ENCODE peak calls at places on chromosome 16, in eight cellular contexts. V, P, I, H, O, K, W and N are unnamed samples.
A peak's percentile ranks its signal among the peaks of the same experiment; 100 is the strongest.

GRCh38 chr16:58026139-58026704 is 668 bp downstream of the MMP15 start:
- DNase-seq in I (peak; percentile 45), V (no peak), P (peak; percentile 64), O (no peak), H (peak; percentile 56), K (peak; percentile 78), W (peak; percentile 43), N (peak; percentile 41)

GRCh38 chr16:88461291-88462269 is 8.5 kb downstream of the ZFPM1 start:
- DNase-seq in W (peak; percentile 37), H (peak; percentile 14), P (no peak), O (no peak), V (no peak), I (no peak), K (no peak), N (no peak)

GRCh38 chr16:52580488-52580887 is 33.5 kb upstream of the TOX3 start:
- DNase-seq in O (no peak), H (no peak), W (no peak), I (no peak), P (no peak), K (no peak), V (no peak), N (no peak)

GRCh38 chr16:29811170-29811895 is 660 bp upstream of the PRRT2 start:
- DNase-seq in V (peak; percentile 99), I (peak; percentile 97), H (peak; percentile 98), W (peak; percentile 99), K (peak; percentile 96), P (peak; percentile 97), O (peak; percentile 93), N (peak; percentile 98)

GRCh38 chr16:359067-359763 is 6.7 kb upstream of the AXIN1 start:
- DNase-seq in P (no peak), K (peak; percentile 79), W (no peak), I (no peak), H (no peak), O (no peak), V (no peak), N (no peak)

GRCh38 chr16:69724414-69724873 is 1.9 kb downstream of the NQO1 start:
- DNase-seq in P (no peak), K (peak; percentile 13), W (no peak), V (no peak), I (no peak), H (no peak), O (no peak), N (no peak)

GRCh38 chr16:4033951-4034350 is 82.3 kb downstream of the ADCY9 start:
- DNase-seq in O (no peak), P (no peak), W (no peak), I (no peak), K (no peak), H (no peak), V (no peak), N (no peak)

GRCh38 chr16:2537451-2538379 is at the start of gene PDPK1:
- DNase-seq in H (peak; percentile 93), P (peak; percentile 95), I (peak; percentile 94), V (peak; percentile 96), K (peak; percentile 98), O (peak; percentile 83), W (peak; percentile 95), N (peak; percentile 90)

GRCh38 chr16:74480150-74481029 is 59.1 kb upstream of the CLEC18B start:
- DNase-seq in O (peak; percentile 94), K (no peak), V (no peak), P (peak; percentile 89), H (peak; percentile 34), I (peak; percentile 21), W (peak; percentile 31), N (peak; percentile 62)

GRCh38 chr16:266258-267164 is 9.2 kb downstream of the RGS11 start:
- DNase-seq in I (no peak), V (no peak), W (no peak), H (no peak), K (peak; percentile 56), P (no peak), O (no peak), N (no peak)

GRCh38 chr16:82888616-82889015 is 261.8 kb downstream of the CDH13 start:
- DNase-seq in P (no peak), W (peak; percentile 67), O (no peak), I (no peak), V (no peak), K (no peak), H (peak; percentile 98), N (peak; percentile 77)

GRCh38 chr16:3285131-3285530 is 1.8 kb downstream of the ZNF263 start:
- DNase-seq in W (no peak), O (no peak), V (no peak), I (no peak), K (no peak), P (no peak), H (no peak), N (no peak)

GRCh38 chr16:77499373-77500285 is 64.8 kb upstream of the ADAMTS18 start:
- DNase-seq in V (no peak), I (peak; percentile 18), H (peak; percentile 43), P (peak; percentile 36), O (no peak), K (no peak), W (peak; percentile 71), N (peak; percentile 74)

GRCh38 chr16:19486744-19487325 is 35.1 kb downstream of the GDE1 start:
- DNase-seq in I (no peak), W (no peak), O (no peak), P (peak; percentile 17), H (no peak), K (no peak), V (peak; percentile 12), N (no peak)

GRCh38 chr16:19488213-19488640 is 33.7 kb downstream of the GDE1 start:
- DNase-seq in H (no peak), W (no peak), I (no peak), V (peak; percentile 30), K (no peak), O (no peak), P (no peak), N (no peak)

GRCh38 chr16:19490619-19491018 is 31.3 kb downstream of the GDE1 start:
- DNase-seq in K (no peak), H (no peak), V (no peak), O (no peak), W (no peak), I (no peak), P (no peak), N (no peak)
- H3K4me3 ChIP-seq in K (no peak overlapping the region), H (no peak overlapping the region), V (no peak overlapping the region), O (no peak overlapping the region), W (no peak overlapping the region), I (no peak overlapping the region), P (no peak overlapping the region), N (no peak overlapping the region)

DNA sequence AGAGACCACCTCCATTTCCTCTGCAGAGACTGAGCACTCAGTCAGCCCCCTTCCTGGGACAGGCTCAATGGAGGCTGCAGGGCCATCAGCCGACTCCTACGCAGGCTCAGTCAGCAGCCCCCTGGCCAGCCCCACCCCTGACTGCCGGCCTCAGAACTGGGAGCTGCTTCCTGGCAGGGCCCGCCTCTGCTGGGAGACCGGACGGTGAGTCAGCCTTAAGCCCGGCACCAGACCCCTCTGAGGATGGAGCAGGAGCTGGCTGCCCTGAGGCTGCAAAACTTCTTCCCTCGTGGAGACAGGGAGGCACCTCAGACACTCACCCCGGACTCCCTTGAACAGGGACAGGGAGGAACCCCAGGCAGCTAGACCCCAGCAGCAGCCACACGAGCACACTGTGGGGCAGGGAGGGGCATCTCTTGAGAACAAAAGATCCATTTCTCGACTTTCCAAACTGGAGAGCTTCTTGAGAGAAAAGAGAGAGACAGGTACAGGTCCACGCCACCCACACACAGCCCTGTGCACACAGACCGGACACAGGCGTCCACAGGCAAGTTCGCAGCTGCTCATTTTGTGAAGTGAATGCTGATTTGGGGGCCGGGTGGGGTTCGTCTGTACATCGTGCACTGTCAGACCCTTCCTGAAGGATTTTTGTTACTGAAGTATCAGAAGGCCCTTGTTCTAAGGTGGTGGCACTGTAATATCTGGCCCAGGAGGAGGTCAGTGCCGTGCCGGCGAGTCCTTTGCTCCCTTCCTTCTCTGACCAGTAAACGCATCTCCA is 1.3 kb upstream of the TUBB3 start:
- DNase-seq in O (peak; percentile 79), I (peak; percentile 65), W (peak; percentile 93), H (peak; percentile 93), V (peak; percentile 92), K (no peak), P (peak; percentile 90), N (peak; percentile 92)
- H3K4me3 ChIP-seq in O (peak overlapping the region; percentile 72), I (no peak overlapping the region), W (peak overlapping the region; percentile 83), H (peak overlapping the region; percentile 94), V (peak overlapping the region; percentile 64), K (peak overlapping the region; percentile 56), P (peak overlapping the region; percentile 83), N (peak overlapping the region; percentile 83)

GRCh38 chr16:31458073-31458834 is 1.0 kb upstream of the ARMC5 start:
- DNase-seq in I (peak; percentile 45), V (no peak), H (no peak), O (peak; percentile 65), P (peak; percentile 60), K (peak; percentile 94), W (peak; percentile 46), N (peak; percentile 35)

GRCh38 chr16:31455601-31456314 is 3.5 kb upstream of the ARMC5 start:
- DNase-seq in H (no peak), O (no peak), W (no peak), K (no peak), V (no peak), I (no peak), P (peak; percentile 43), N (no peak)

GRCh38 chr16:31459722-31460581 is 651 bp downstream of the ARMC5 start:
- DNase-seq in K (peak; percentile 100), I (peak; percentile 100), P (peak; percentile 99), V (peak; percentile 100), O (peak; percentile 97), W (peak; percentile 100), H (peak; percentile 99), N (peak; percentile 99)

GRCh38 chr16:31458835-31459721 is at the start of gene ARMC5:
- DNase-seq in O (peak; percentile 96), V (peak; percentile 98), P (peak; percentile 99), H (peak; percentile 98), W (peak; percentile 99), K (peak; percentile 99), I (peak; percentile 98), N (peak; percentile 98)

GRCh38 chr16:31456988-31457360 is 2.3 kb upstream of the ARMC5 start:
- DNase-seq in W (no peak), H (no peak), I (no peak), K (no peak), O (no peak), V (peak; percentile 58), P (no peak), N (no peak)
- H3K4me3 ChIP-seq in W (peak overlapping the region; percentile 12), H (peak overlapping the region; percentile 89), I (no peak overlapping the region), K (no peak overlapping the region), O (peak overlapping the region; percentile 80), V (no peak overlapping the region), P (no peak overlapping the region), N (peak overlapping the region; percentile 85)

GRCh38 chr16:11495066-11495407 is 91.7 kb downstream of the LITAF start:
- DNase-seq in V (no peak), H (no peak), K (no peak), I (no peak), P (no peak), O (no peak), W (no peak), N (no peak)

GRCh38 chr16:11497851-11498289 is 88.8 kb downstream of the LITAF start:
- DNase-seq in P (peak; percentile 81), H (peak; percentile 39), O (no peak), V (peak; percentile 78), K (no peak), W (peak; percentile 61), I (peak; percentile 56), N (peak; percentile 49)

GRCh38 chr16:11499295-11500089 is 87.2 kb downstream of the LITAF start:
- DNase-seq in V (no peak), I (no peak), P (peak; percentile 75), K (no peak), H (no peak), O (peak; percentile 49), W (no peak), N (no peak)

GRCh38 chr16:11498683-11499082 is 88.0 kb downstream of the LITAF start:
- DNase-seq in H (no peak), K (no peak), V (no peak), P (no peak), I (no peak), W (no peak), O (no peak), N (no peak)

GRCh38 chr16:11497329-11497805 is 89.4 kb downstream of the LITAF start:
- DNase-seq in V (peak; percentile 99), P (peak; percentile 92), I (peak; percentile 69), K (peak; percentile 84), W (peak; percentile 55), O (peak; percentile 53), H (peak; percentile 53), N (peak; percentile 60)
- H3K4me3 ChIP-seq in V (no peak overlapping the region), P (no peak overlapping the region), I (no peak overlapping the region), K (no peak overlapping the region), W (no peak overlapping the region), O (no peak overlapping the region), H (no peak overlapping the region), N (no peak overlapping the region)